ENCODE peak calls at places on chromosomes 16 and 17, in eight cellular contexts. One of them, this sample, is unnamed.

GRCh38 chr16:85473909-85474640 is 139.0 kb upstream of the GSE1 start:
- DNase-seq in GM20000: no peak
- DNase-seq in germinal center: no peak
- DNase-seq in effector CD4-positive, alpha-beta T cell: no peak
- DNase-seq in HFFc6: no peak
- DNase-seq in thyroid gland: no peak
- DNase-seq in right lobe of liver: no peak
- DNase-seq in AML-193: no peak
- DNase-seq in this sample: no peak

GRCh38 chr17:32136856-32137255 is 5.4 kb upstream of the RHOT1 start:
- DNase-seq in GM20000: no peak
- DNase-seq in germinal center: no peak
- DNase-seq in effector CD4-positive, alpha-beta T cell: no peak
- DNase-seq in HFFc6: no peak
- DNase-seq in thyroid gland: no peak
- DNase-seq in right lobe of liver: no peak
- DNase-seq in AML-193: no peak
- DNase-seq in this sample: no peak

GRCh38 chr17:74943808-74944522 is 8.3 kb downstream of the OTOP3 start:
- DNase-seq in GM20000: no peak
- DNase-seq in germinal center: no peak
- DNase-seq in effector CD4-positive, alpha-beta T cell: no peak
- DNase-seq in HFFc6: no peak
- DNase-seq in thyroid gland: no peak
- DNase-seq in right lobe of liver: no peak
- DNase-seq in AML-193: no peak
- DNase-seq in this sample: no peak

GRCh38 chr16:88985521-88985920 is 8.5 kb upstream of the CBFA2T3 start:
- DNase-seq in GM20000: peak
- DNase-seq in germinal center: no peak
- DNase-seq in effector CD4-positive, alpha-beta T cell: no peak
- DNase-seq in HFFc6: no peak
- DNase-seq in thyroid gland: no peak
- DNase-seq in right lobe of liver: no peak
- DNase-seq in AML-193: no peak
- DNase-seq in this sample: no peak

GRCh38 chr17:82107341-82107860 is 9.4 kb upstream of the FASN start:
- DNase-seq in GM20000: peak
- DNase-seq in germinal center: no peak
- DNase-seq in effector CD4-positive, alpha-beta T cell: no peak
- DNase-seq in HFFc6: no peak
- DNase-seq in thyroid gland: peak
- DNase-seq in right lobe of liver: peak
- DNase-seq in AML-193: peak
- DNase-seq in this sample: no peak

GRCh38 chr17:45783593-45784292 is 377 bp upstream of the CRHR1 start:
- DNase-seq in GM20000: peak
- DNase-seq in germinal center: peak
- DNase-seq in effector CD4-positive, alpha-beta T cell: no peak
- DNase-seq in HFFc6: no peak
- DNase-seq in thyroid gland: peak
- DNase-seq in right lobe of liver: no peak
- DNase-seq in AML-193: no peak
- DNase-seq in this sample: peak

GRCh38 chr16:30953511-30954124 is 3.9 kb upstream of the SETD1A start:
- DNase-seq in GM20000: no peak
- DNase-seq in germinal center: peak
- DNase-seq in effector CD4-positive, alpha-beta T cell: peak
- DNase-seq in HFFc6: peak
- DNase-seq in thyroid gland: peak
- DNase-seq in right lobe of liver: peak
- DNase-seq in AML-193: peak
- DNase-seq in this sample: peak

GRCh38 chr17:39754161-39754957 is 16.6 kb downstream of the GRB7 start:
- DNase-seq in GM20000: peak
- DNase-seq in germinal center: peak
- DNase-seq in effector CD4-positive, alpha-beta T cell: peak
- DNase-seq in HFFc6: peak
- DNase-seq in thyroid gland: peak
- DNase-seq in right lobe of liver: peak
- DNase-seq in AML-193: peak
- DNase-seq in this sample: peak

GRCh38 chr16:88619859-88620655 is 18.3 kb upstream of the IL17C start:
- DNase-seq in GM20000: no peak
- DNase-seq in germinal center: no peak
- DNase-seq in effector CD4-positive, alpha-beta T cell: peak
- DNase-seq in HFFc6: no peak
- DNase-seq in thyroid gland: no peak
- DNase-seq in right lobe of liver: no peak
- DNase-seq in AML-193: no peak
- DNase-seq in this sample: no peak

GRCh38 chr17:46108550-46109110 is 84.6 kb downstream of the KANSL1 start:
- DNase-seq in GM20000: no peak
- DNase-seq in germinal center: no peak
- DNase-seq in effector CD4-positive, alpha-beta T cell: no peak
- DNase-seq in HFFc6: no peak
- DNase-seq in thyroid gland: no peak
- DNase-seq in right lobe of liver: no peak
- DNase-seq in AML-193: no peak
- DNase-seq in this sample: no peak

GRCh38 chr16:83952587-83952939 is 477 bp upstream of the OSGIN1 start:
- DNase-seq in GM20000: no peak
- DNase-seq in germinal center: no peak
- DNase-seq in effector CD4-positive, alpha-beta T cell: no peak
- DNase-seq in HFFc6: no peak
- DNase-seq in thyroid gland: peak
- DNase-seq in right lobe of liver: peak
- DNase-seq in AML-193: no peak
- DNase-seq in this sample: peak